ENCODE peak calls at places on chromosome 15, in eight cellular contexts. One of them, this sample, is unnamed.

GRCh38 chr15:68205949-68206539 is 912 bp upstream of the CALML4 start:
- DNase-seq in CD14-positive monocyte: peak
- DNase-seq in LNCaP clone FGC: no peak
- DNase-seq in K562: peak
- DNase-seq in lung: peak
- DNase-seq in A549: no peak
- DNase-seq in ovary: no peak
- DNase-seq in mesothelial cell of epicardium: no peak
- DNase-seq in this sample: no peak

GRCh38 chr15:56806147-56806536 is 72.8 kb upstream of the ZNF280D start:
- DNase-seq in CD14-positive monocyte: no peak
- DNase-seq in LNCaP clone FGC: no peak
- DNase-seq in K562: no peak
- DNase-seq in lung: no peak
- DNase-seq in A549: no peak
- DNase-seq in ovary: no peak
- DNase-seq in mesothelial cell of epicardium: no peak
- DNase-seq in this sample: no peak

GRCh38 chr15:47514251-47514652 is 203.1 kb upstream of the SEMA6D start:
- DNase-seq in CD14-positive monocyte: no peak
- DNase-seq in LNCaP clone FGC: no peak
- DNase-seq in K562: no peak
- DNase-seq in lung: no peak
- DNase-seq in A549: no peak
- DNase-seq in ovary: no peak
- DNase-seq in mesothelial cell of epicardium: no peak
- DNase-seq in this sample: peak

GRCh38 chr15:52765779-52766178 is 24.4 kb downstream of the ONECUT1 start:
- DNase-seq in CD14-positive monocyte: no peak
- DNase-seq in LNCaP clone FGC: no peak
- DNase-seq in K562: no peak
- DNase-seq in lung: no peak
- DNase-seq in A549: peak
- DNase-seq in ovary: no peak
- DNase-seq in mesothelial cell of epicardium: no peak
- DNase-seq in this sample: peak

GRCh38 chr15:44726568-44727461 is 9.5 kb upstream of the TRIM69 start:
- DNase-seq in CD14-positive monocyte: peak
- DNase-seq in LNCaP clone FGC: no peak
- DNase-seq in K562: peak
- DNase-seq in lung: no peak
- DNase-seq in A549: peak
- DNase-seq in ovary: no peak
- DNase-seq in mesothelial cell of epicardium: no peak
- DNase-seq in this sample: peak

GRCh38 chr15:92807971-92808571 is 92.1 kb upstream of the CHD2 start:
- DNase-seq in CD14-positive monocyte: peak
- DNase-seq in LNCaP clone FGC: no peak
- DNase-seq in K562: peak
- DNase-seq in lung: no peak
- DNase-seq in A549: peak
- DNase-seq in ovary: no peak
- DNase-seq in mesothelial cell of epicardium: no peak
- DNase-seq in this sample: no peak

GRCh38 chr15:29672923-29673809 is 149.1 kb downstream of the TJP1 start:
- DNase-seq in CD14-positive monocyte: no peak
- DNase-seq in LNCaP clone FGC: no peak
- DNase-seq in K562: no peak
- DNase-seq in lung: no peak
- DNase-seq in A549: no peak
- DNase-seq in ovary: no peak
- DNase-seq in mesothelial cell of epicardium: no peak
- DNase-seq in this sample: no peak

GRCh38 chr15:95653361-95653805 is 677.1 kb upstream of the NR2F2 start:
- DNase-seq in CD14-positive monocyte: no peak
- DNase-seq in LNCaP clone FGC: no peak
- DNase-seq in K562: no peak
- DNase-seq in lung: no peak
- DNase-seq in A549: no peak
- DNase-seq in ovary: no peak
- DNase-seq in mesothelial cell of epicardium: no peak
- DNase-seq in this sample: no peak

GRCh38 chr15:57064033-57064432 is 145.6 kb downstream of the TCF12 start:
- DNase-seq in CD14-positive monocyte: no peak
- DNase-seq in LNCaP clone FGC: no peak
- DNase-seq in K562: no peak
- DNase-seq in lung: no peak
- DNase-seq in A549: no peak
- DNase-seq in ovary: no peak
- DNase-seq in mesothelial cell of epicardium: no peak
- DNase-seq in this sample: no peak

GRCh38 chr15:89243046-89243690 is 611 bp upstream of the FANCI start:
- DNase-seq in CD14-positive monocyte: no peak
- DNase-seq in LNCaP clone FGC: no peak
- DNase-seq in K562: no peak
- DNase-seq in lung: no peak
- DNase-seq in A549: no peak
- DNase-seq in ovary: no peak
- DNase-seq in mesothelial cell of epicardium: no peak
- DNase-seq in this sample: no peak

GRCh38 chr15:89248584-89248983 is 4.8 kb downstream of the FANCI start:
- DNase-seq in CD14-positive monocyte: no peak
- DNase-seq in LNCaP clone FGC: no peak
- DNase-seq in K562: no peak
- DNase-seq in lung: no peak
- DNase-seq in A549: no peak
- DNase-seq in ovary: no peak
- DNase-seq in mesothelial cell of epicardium: no peak
- DNase-seq in this sample: no peak

GRCh38 chr15:89247441-89247840 is 3.7 kb downstream of the FANCI start:
- DNase-seq in CD14-positive monocyte: no peak
- DNase-seq in LNCaP clone FGC: no peak
- DNase-seq in K562: no peak
- DNase-seq in lung: no peak
- DNase-seq in A549: no peak
- DNase-seq in ovary: no peak
- DNase-seq in mesothelial cell of epicardium: no peak
- DNase-seq in this sample: no peak

GRCh38 chr15:89244512-89244869 is 712 bp downstream of the FANCI start:
- DNase-seq in CD14-positive monocyte: no peak
- DNase-seq in LNCaP clone FGC: no peak
- DNase-seq in K562: peak
- DNase-seq in lung: no peak
- DNase-seq in A549: no peak
- DNase-seq in ovary: no peak
- DNase-seq in mesothelial cell of epicardium: no peak
- DNase-seq in this sample: peak

GRCh38 chr15:89243691-89244511 is at the start of gene FANCI:
- DNase-seq in CD14-positive monocyte: peak
- DNase-seq in LNCaP clone FGC: peak
- DNase-seq in K562: peak
- DNase-seq in lung: peak
- DNase-seq in A549: peak
- DNase-seq in ovary: peak
- DNase-seq in mesothelial cell of epicardium: peak
- DNase-seq in this sample: peak
- TF ChIP-seq CTCF in CD14-positive monocyte: no peak
- TF ChIP-seq CTCF in LNCaP clone FGC: peak
- TF ChIP-seq CTCF in K562: peak
- TF ChIP-seq CTCF in lung: peak
- TF ChIP-seq CTCF in A549: peak
- TF ChIP-seq CTCF in ovary: no peak
- TF ChIP-seq CTCF in mesothelial cell of epicardium: no peak
- TF ChIP-seq CTCF in this sample: peak

DNA sequence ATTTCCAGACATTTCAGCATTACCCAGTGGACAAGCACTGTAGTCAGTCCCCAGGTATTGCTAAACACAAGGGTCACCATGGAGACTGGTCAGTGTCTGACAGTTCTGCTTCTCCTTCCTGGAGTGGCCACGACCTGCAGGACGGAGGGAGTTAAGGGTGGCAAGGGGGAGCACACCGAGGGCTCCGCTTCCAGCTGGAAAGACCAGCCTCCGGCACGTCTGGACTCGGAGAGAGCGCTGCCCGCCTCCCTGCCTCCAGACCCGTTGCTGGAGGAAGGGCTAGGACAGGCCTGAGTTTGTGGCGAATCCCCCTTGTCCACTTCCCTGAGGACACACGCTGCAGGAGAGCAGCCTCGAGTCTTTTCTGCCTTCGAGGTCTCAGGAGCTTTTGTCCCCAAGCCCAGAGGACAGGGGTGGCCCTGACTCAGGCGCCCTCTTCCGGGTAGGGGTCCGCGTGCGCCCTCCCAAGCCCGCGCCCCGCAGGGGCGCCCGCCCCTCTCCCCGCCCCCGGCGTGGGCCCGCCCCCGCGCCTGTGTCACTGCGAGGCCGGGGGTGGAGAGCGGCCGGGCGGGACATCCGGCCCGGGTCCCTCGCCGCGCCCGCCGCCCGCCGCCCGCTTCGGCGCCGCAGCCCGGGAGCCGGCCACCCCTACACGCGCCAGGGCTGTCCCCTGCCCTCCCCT is at the start of gene CHST14:
- DNase-seq in CD14-positive monocyte: peak
- DNase-seq in LNCaP clone FGC: no peak
- DNase-seq in K562: peak
- DNase-seq in lung: peak
- DNase-seq in A549: peak
- DNase-seq in ovary: peak
- DNase-seq in mesothelial cell of epicardium: peak
- DNase-seq in this sample: peak
- TF ChIP-seq CTCF in CD14-positive monocyte: no peak
- TF ChIP-seq CTCF in LNCaP clone FGC: no peak
- TF ChIP-seq CTCF in K562: peak
- TF ChIP-seq CTCF in lung: no peak
- TF ChIP-seq CTCF in A549: no peak
- TF ChIP-seq CTCF in ovary: no peak
- TF ChIP-seq CTCF in mesothelial cell of epicardium: no peak
- TF ChIP-seq CTCF in this sample: no peak

GRCh38 chr15:42094512-42094963 is at the start of gene PLA2G4D:
- DNase-seq in CD14-positive monocyte: no peak
- DNase-seq in LNCaP clone FGC: no peak
- DNase-seq in K562: no peak
- DNase-seq in lung: peak
- DNase-seq in A549: no peak
- DNase-seq in ovary: no peak
- DNase-seq in mesothelial cell of epicardium: no peak
- DNase-seq in this sample: no peak
- TF ChIP-seq CTCF in CD14-positive monocyte: no peak
- TF ChIP-seq CTCF in LNCaP clone FGC: peak
- TF ChIP-seq CTCF in K562: peak
- TF ChIP-seq CTCF in lung: no peak
- TF ChIP-seq CTCF in A549: no peak
- TF ChIP-seq CTCF in ovary: no peak
- TF ChIP-seq CTCF in mesothelial cell of epicardium: no peak
- TF ChIP-seq CTCF in this sample: no peak

GRCh38 chr15:58854598-58854997 is 78.9 kb downstream of the SLTM start:
- DNase-seq in CD14-positive monocyte: no peak
- DNase-seq in LNCaP clone FGC: no peak
- DNase-seq in K562: no peak
- DNase-seq in lung: no peak
- DNase-seq in A549: no peak
- DNase-seq in ovary: no peak
- DNase-seq in mesothelial cell of epicardium: no peak
- DNase-seq in this sample: no peak

GRCh38 chr15:58856090-58856489 is 77.4 kb downstream of the SLTM start:
- DNase-seq in CD14-positive monocyte: no peak
- DNase-seq in LNCaP clone FGC: no peak
- DNase-seq in K562: no peak
- DNase-seq in lung: no peak
- DNase-seq in A549: no peak
- DNase-seq in ovary: no peak
- DNase-seq in mesothelial cell of epicardium: no peak
- DNase-seq in this sample: peak

DNA sequence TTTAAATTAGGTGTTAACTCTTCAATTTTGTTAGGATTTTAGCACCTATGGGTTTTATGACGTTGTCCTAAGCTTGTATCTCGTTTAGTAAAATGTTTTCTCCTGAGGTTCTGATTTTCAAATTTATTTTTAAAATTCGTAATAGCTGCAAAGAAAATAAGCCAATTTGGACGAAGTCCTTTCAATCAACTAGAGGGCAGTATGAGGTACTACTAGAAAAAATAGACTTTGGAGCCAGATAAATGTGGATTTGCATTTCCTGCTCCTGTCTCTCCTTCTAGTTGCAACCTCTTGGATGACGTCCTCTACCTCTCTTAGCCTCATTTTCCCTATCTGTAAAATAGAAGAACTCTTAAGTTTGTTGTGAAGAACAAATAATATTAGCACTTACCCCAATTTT is 81.1 kb downstream of the SLTM start:
- DNase-seq in CD14-positive monocyte: no peak
- DNase-seq in LNCaP clone FGC: no peak
- DNase-seq in K562: no peak
- DNase-seq in lung: no peak
- DNase-seq in A549: peak
- DNase-seq in ovary: no peak
- DNase-seq in mesothelial cell of epicardium: no peak
- DNase-seq in this sample: no peak
- TF ChIP-seq CTCF in CD14-positive monocyte: peak
- TF ChIP-seq CTCF in LNCaP clone FGC: no peak
- TF ChIP-seq CTCF in K562: no peak
- TF ChIP-seq CTCF in lung: no peak
- TF ChIP-seq CTCF in A549: peak
- TF ChIP-seq CTCF in ovary: no peak
- TF ChIP-seq CTCF in mesothelial cell of epicardium: no peak
- TF ChIP-seq CTCF in this sample: peak

DNA sequence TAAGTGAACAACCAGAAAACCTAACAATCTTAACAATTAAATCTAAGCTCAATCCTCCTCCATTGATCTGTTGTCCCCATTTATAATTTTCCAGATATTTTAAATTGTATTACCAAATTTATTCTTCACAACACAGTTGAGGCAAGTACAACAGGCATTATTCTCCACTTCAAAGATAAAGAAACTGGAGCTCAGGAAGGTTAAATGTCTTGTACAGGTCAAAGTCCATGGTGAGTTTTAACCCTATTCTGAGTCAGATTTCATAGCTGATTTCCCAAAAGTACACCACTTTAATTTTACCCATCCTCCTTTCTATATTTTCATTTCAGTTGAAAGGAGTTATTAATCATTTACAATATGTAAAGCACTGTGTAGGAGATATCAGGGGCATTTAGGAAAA is 112.2 kb downstream of the FBXL22 start:
- DNase-seq in CD14-positive monocyte: no peak
- DNase-seq in LNCaP clone FGC: no peak
- DNase-seq in K562: no peak
- DNase-seq in lung: no peak
- DNase-seq in A549: no peak
- DNase-seq in ovary: no peak
- DNase-seq in mesothelial cell of epicardium: no peak
- DNase-seq in this sample: no peak
- TF ChIP-seq CTCF in CD14-positive monocyte: no peak
- TF ChIP-seq CTCF in LNCaP clone FGC: no peak
- TF ChIP-seq CTCF in K562: no peak
- TF ChIP-seq CTCF in lung: no peak
- TF ChIP-seq CTCF in A549: no peak
- TF ChIP-seq CTCF in ovary: no peak
- TF ChIP-seq CTCF in mesothelial cell of epicardium: no peak
- TF ChIP-seq CTCF in this sample: no peak

GRCh38 chr15:28273468-28273867 is 48.5 kb downstream of the HERC2 start:
- DNase-seq in CD14-positive monocyte: no peak
- DNase-seq in LNCaP clone FGC: no peak
- DNase-seq in K562: no peak
- DNase-seq in lung: no peak
- DNase-seq in A549: peak
- DNase-seq in ovary: no peak
- DNase-seq in mesothelial cell of epicardium: no peak
- DNase-seq in this sample: no peak
- TF ChIP-seq CTCF in CD14-positive monocyte: no peak
- TF ChIP-seq CTCF in LNCaP clone FGC: no peak
- TF ChIP-seq CTCF in K562: no peak
- TF ChIP-seq CTCF in lung: no peak
- TF ChIP-seq CTCF in A549: no peak
- TF ChIP-seq CTCF in ovary: no peak
- TF ChIP-seq CTCF in mesothelial cell of epicardium: no peak
- TF ChIP-seq CTCF in this sample: no peak

This sample was measured in HFFc6.